ENCODE peak calls at places on chromosomes 6 and 20, in seven cellular contexts. F, P, Q, I, E, R and Z are unnamed samples.

GRCh38 chr6:37550436-37550835 is 50.7 kb upstream of the CCDC167 start:
- DNase-seq in F (no peak), P (no peak), Q (peak), I (no peak), E (peak), R (peak), Z (peak)

GRCh38 chr6:44381739-44382138 is 5.8 kb upstream of the CDC5L start:
- DNase-seq in F (no peak), P (peak), Q (no peak), I (no peak), E (peak), R (no peak), Z (no peak)

GRCh38 chr6:75283907-75284284 is 696 bp downstream of the TMEM30A start:
- DNase-seq in F (no peak), P (no peak), Q (no peak), I (no peak), E (no peak), R (no peak), Z (no peak)

GRCh38 chr20:1536893-1537730 is 20.4 kb downstream of the SIRPD start:
- DNase-seq in F (no peak), P (no peak), Q (no peak), I (no peak), E (no peak), R (no peak), Z (no peak)

GRCh38 chr6:46410330-46410953 is 80.8 kb downstream of the RCAN2 start:
- DNase-seq in F (no peak), P (peak), Q (peak), I (no peak), E (peak), R (peak), Z (peak)

GRCh38 chr6:144360401-144360800 is 75.3 kb downstream of the UTRN start:
- DNase-seq in F (no peak), P (no peak), Q (no peak), I (no peak), E (no peak), R (no peak), Z (no peak)

GRCh38 chr6:45655630-45656422 is 278.1 kb upstream of the SUPT3H start:
- DNase-seq in F (peak), P (no peak), Q (peak), I (no peak), E (peak), R (peak), Z (peak)

GRCh38 chr6:55175078-55175777 is 913 bp downstream of the HCRTR2 start:
- DNase-seq in F (no peak), P (no peak), Q (no peak), I (no peak), E (no peak), R (no peak), Z (no peak)

GRCh38 chr20:57459278-57459677 is 65.7 kb downstream of the CTCFL start:
- DNase-seq in F (no peak), P (no peak), Q (no peak), I (no peak), E (no peak), R (no peak), Z (no peak)

GRCh38 chr20:46343358-46344357 is 35.4 kb upstream of the CDH22 start:
- DNase-seq in F (no peak), P (peak), Q (no peak), I (no peak), E (no peak), R (no peak), Z (no peak)

GRCh38 chr20:50478162-50479036 is 31.8 kb upstream of the PTPN1 start:
- DNase-seq in F (peak), P (peak), Q (peak), I (peak), E (peak), R (peak), Z (no peak)

GRCh38 chr6:50842446-50842845 is 23.8 kb downstream of the TFAP2B start:
- DNase-seq in F (no peak), P (no peak), Q (no peak), I (no peak), E (no peak), R (no peak), Z (no peak)

GRCh38 chr20:3681352-3681930 is 369 bp downstream of the ADAM33 start:
- DNase-seq in F (no peak), P (no peak), Q (no peak), I (no peak), E (no peak), R (no peak), Z (no peak)

GRCh38 chr6:131222773-131223172 is 87.5 kb downstream of the AKAP7 start:
- DNase-seq in F (no peak), P (no peak), Q (no peak), I (no peak), E (no peak), R (no peak), Z (no peak)

GRCh38 chr6:111265842-111266241 is 178.5 kb downstream of the SLC16A10 start:
- DNase-seq in F (no peak), P (no peak), Q (no peak), I (no peak), E (no peak), R (peak), Z (no peak)

GRCh38 chr6:167550936-167551633 is 226.2 kb downstream of the TTLL2 start:
- DNase-seq in F (no peak), P (peak), Q (no peak), I (peak), E (no peak), R (peak), Z (peak)

GRCh38 chr6:16868968-16869367 is 107.7 kb upstream of the ATXN1 start:
- DNase-seq in F (no peak), P (no peak), Q (no peak), I (no peak), E (no peak), R (no peak), Z (no peak)

GRCh38 chr6:16873698-16874097 is 112.4 kb upstream of the ATXN1 start:
- DNase-seq in F (no peak), P (no peak), Q (no peak), I (no peak), E (no peak), R (no peak), Z (no peak)

GRCh38 chr6:16876201-16876600 is 114.9 kb upstream of the ATXN1 start:
- DNase-seq in F (no peak), P (no peak), Q (no peak), I (no peak), E (no peak), R (no peak), Z (no peak)

GRCh38 chr6:16871047-16871446 is 109.8 kb upstream of the ATXN1 start:
- DNase-seq in F (no peak), P (no peak), Q (no peak), I (no peak), E (no peak), R (no peak), Z (no peak)

GRCh38 chr6:16872543-16873230 is 111.4 kb upstream of the ATXN1 start:
- DNase-seq in F (no peak), P (no peak), Q (no peak), I (no peak), E (peak), R (no peak), Z (no peak)
- TF ChIP-seq CTCF in F (no peak), P (no peak), Q (peak), I (no peak), E (peak), R (no peak), Z (no peak)

DNA sequence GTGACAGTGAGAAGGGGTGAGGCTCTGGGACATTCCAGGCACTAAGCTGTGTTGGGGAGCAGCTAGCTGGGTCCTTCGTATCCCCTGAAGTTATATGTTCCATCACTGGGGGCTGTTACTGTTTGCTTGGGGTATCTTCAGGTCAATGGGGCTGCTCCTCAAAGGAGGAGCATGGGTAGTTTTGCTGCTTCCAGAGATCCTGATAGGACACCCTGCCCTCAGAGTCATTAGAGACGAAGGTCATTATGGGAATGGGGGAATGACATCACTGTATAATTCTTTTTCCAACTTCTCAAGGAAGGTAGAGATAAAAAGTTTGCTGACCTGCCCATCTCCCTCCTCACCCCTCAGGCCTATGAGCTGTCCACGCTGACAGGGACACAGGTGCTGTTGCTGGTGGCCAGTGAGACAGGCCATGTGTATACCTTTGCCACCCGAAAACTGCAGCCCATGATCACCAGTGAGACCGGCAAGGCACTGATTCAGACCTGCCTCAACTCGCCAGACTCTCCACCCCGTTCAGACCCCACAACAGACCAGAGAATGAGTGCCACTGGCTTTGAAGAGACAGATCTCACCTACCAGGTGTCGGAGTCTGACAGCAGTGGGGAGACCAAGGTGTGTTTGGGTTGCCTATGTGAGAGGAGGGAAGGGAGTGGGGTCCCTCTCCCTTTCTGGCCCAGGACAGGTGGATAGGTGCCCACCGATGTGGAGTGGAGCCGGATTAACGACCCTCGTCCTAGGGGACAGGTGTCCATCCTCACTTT is 2.6 kb downstream of the SRF start:
- DNase-seq in F (no peak), P (no peak), Q (no peak), I (no peak), E (peak), R (no peak), Z (no peak)
- H3K4me3 ChIP-seq in F (peak), P (peak), Q (peak), I (peak), E (peak), R (peak), Z (peak)

GRCh38 chr6:142746524-142746923 is 198.5 kb downstream of the HIVEP2 start:
- DNase-seq in F (peak), P (no peak), Q (no peak), I (no peak), E (peak), R (peak), Z (no peak)
- TF ChIP-seq CTCF in F (peak), P (peak), Q (peak), I (no peak), E (no peak), R (peak), Z (peak)

GRCh38 chr6:96013531-96013930 is 2.2 kb upstream of the FUT9 start:
- DNase-seq in F (no peak), P (no peak), Q (no peak), I (no peak), E (no peak), R (no peak), Z (no peak)

GRCh38 chr6:96014846-96015245 is 928 bp upstream of the FUT9 start:
- DNase-seq in F (no peak), P (no peak), Q (no peak), I (no peak), E (no peak), R (no peak), Z (no peak)

GRCh38 chr6:96016781-96017180 is 1.0 kb downstream of the FUT9 start:
- DNase-seq in F (no peak), P (no peak), Q (no peak), I (no peak), E (no peak), R (no peak), Z (no peak)

GRCh38 chr6:96015321-96015790 is 418 bp upstream of the FUT9 start:
- DNase-seq in F (no peak), P (no peak), Q (no peak), I (peak), E (no peak), R (peak), Z (no peak)

GRCh38 chr6:96015791-96016776 is at the start of gene FUT9:
- DNase-seq in F (no peak), P (no peak), Q (no peak), I (peak), E (no peak), R (no peak), Z (no peak)
- H3K4me3 ChIP-seq in F (no peak), P (no peak), Q (no peak), I (peak), E (no peak), R (peak), Z (peak)

GRCh38 chr6:169287675-169288074 is 34.0 kb upstream of the THBS2 start:
- DNase-seq in F (no peak), P (no peak), Q (no peak), I (no peak), E (no peak), R (no peak), Z (no peak)
- TF ChIP-seq CTCF in F (no peak), P (no peak), Q (peak), I (no peak), E (no peak), R (peak), Z (no peak)